ENCODE peak calls at places on chromosome 11, in ten cellular contexts. W, L, B, K, E, V, S, U, M and Y are unnamed samples.

GRCh38 chr11:2559527-2560311 is 114.9 kb downstream of the KCNQ1 start:
- DNase-seq in B (peak), V (peak), W (no peak), S (peak), M (no peak), L (peak), E (no peak), K (no peak), U (no peak), Y (peak)

GRCh38 chr11:96045622-96046456 is 121.9 kb upstream of the MTMR2 start:
- DNase-seq in B (peak), V (peak), W (peak), L (peak), U (no peak), K (no peak), M (peak), E (peak), S (peak), Y (no peak)

GRCh38 chr11:82842019-82842418 is 58.2 kb downstream of the PRCP start:
- DNase-seq in E (no peak), B (no peak), M (no peak), W (no peak), S (no peak), V (peak), L (no peak), K (no peak), U (no peak), Y (no peak)

GRCh38 chr11:109150603-109151002 is 271.4 kb upstream of the C11orf87 start:
- DNase-seq in E (no peak), U (no peak), W (no peak), S (no peak), V (no peak), K (no peak), M (no peak), L (no peak), B (no peak), Y (no peak)

GRCh38 chr11:13602844-13603243 is 65.6 kb upstream of the FAR1 start:
- DNase-seq in U (no peak), B (no peak), L (no peak), K (no peak), E (no peak), V (no peak), M (no peak), S (no peak), W (no peak), Y (no peak)

GRCh38 chr11:128061321-128061871 is 526.0 kb downstream of the ETS1 start:
- DNase-seq in V (no peak), L (no peak), M (no peak), E (peak), K (no peak), W (peak), S (no peak), B (no peak), U (no peak), Y (no peak)

GRCh38 chr11:498297-499181 is 8.5 kb downstream of the RNH1 start:
- DNase-seq in M (no peak), L (no peak), U (no peak), V (no peak), W (no peak), S (no peak), E (no peak), K (no peak), B (no peak), Y (no peak)

GRCh38 chr11:104581246-104581980 is 316.8 kb downstream of the CASP12 start:
- DNase-seq in K (no peak), W (peak), L (no peak), S (no peak), M (no peak), V (no peak), E (no peak), B (no peak), U (no peak), Y (no peak)

DNA sequence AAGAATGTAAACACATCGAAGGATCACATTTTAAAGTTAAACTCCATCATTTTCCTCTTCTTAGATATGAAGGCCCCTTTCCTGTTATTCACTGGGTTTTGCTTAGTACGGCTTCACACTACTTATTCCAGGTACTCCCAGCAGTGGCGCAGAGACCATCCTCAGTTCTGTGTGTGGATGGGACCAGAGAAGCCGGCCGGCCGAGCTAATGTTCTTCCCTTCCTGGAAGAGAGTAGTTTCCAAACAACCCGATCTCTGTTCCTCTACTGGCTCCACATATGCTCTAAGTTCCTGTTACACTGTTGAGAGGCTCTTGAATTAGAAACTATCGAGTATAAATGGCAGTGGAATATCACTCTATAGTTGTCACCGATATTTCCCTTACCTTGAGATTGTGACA is 684 bp upstream of the NFRKB start:
- DNase-seq in U (no peak), S (no peak), L (peak), K (no peak), V (no peak), B (no peak), W (no peak), M (no peak), E (no peak), Y (no peak)
- H3K4me3 ChIP-seq in U (peak), S (peak), L (peak), K (peak), V (peak), B (no peak), W (peak), M (peak), E (peak), Y (peak)

GRCh38 chr11:77361184-77361583 is 59.7 kb upstream of the GDPD4 start:
- DNase-seq in E (no peak), U (no peak), L (no peak), V (no peak), S (no peak), W (peak), B (no peak), M (no peak), K (no peak), Y (no peak)
- TF ChIP-seq POLR2A in E (no peak), U (no peak), L (no peak), V (no peak), S (no peak), W (no peak), B (no peak), M (no peak), K (no peak), Y (no peak)

DNA sequence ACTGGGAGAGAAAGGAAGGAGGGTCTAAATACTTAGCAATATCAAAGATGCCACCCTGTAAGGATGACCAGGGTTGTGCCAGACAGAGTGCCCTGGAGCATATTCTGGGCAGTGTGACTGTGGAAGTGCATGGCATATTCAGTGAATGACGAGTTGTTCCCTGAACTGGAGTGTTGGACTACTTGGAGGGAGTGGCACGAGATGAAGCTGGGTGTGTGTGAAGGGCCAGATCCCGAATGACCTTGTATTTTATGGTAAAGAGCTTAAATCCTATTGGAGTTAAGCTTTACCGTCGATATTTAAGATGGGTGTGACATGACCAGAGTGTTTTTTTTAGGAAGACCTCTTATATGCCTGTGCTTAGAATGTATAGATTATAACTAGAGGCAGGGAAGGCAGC is 48.8 kb downstream of the STIM1 start:
- DNase-seq in S (no peak), K (peak), L (no peak), W (no peak), U (no peak), M (no peak), B (no peak), V (no peak), E (no peak), Y (no peak)
- H3K4me3 ChIP-seq in S (no peak), K (no peak), L (no peak), W (no peak), U (no peak), M (no peak), B (no peak), V (no peak), E (no peak), Y (no peak)

DNA sequence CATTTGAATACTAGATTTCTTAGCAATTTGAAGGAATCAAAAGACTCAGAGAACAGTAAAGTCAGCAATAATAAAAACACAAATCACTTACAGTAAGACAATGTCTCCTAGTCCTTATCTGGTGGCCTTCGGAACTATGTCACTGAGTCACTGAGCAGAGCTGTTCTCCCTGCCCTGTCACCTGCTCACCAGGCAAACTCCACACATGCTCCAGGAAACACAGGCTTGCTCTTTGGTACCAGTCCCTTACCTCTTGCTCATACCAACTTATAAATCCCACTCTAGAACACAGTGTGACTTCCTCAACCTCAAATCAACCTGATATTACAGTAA is 81.1 kb upstream of the CHRM4 start:
- DNase-seq in M (no peak), L (peak), B (peak), U (no peak), S (no peak), K (peak), W (no peak), E (no peak), V (no peak), Y (no peak)
- TF ChIP-seq POLR2A in M (no peak), L (no peak), B (no peak), U (peak), S (no peak), K (no peak), W (no peak), E (no peak), V (no peak), Y (no peak)

DNA sequence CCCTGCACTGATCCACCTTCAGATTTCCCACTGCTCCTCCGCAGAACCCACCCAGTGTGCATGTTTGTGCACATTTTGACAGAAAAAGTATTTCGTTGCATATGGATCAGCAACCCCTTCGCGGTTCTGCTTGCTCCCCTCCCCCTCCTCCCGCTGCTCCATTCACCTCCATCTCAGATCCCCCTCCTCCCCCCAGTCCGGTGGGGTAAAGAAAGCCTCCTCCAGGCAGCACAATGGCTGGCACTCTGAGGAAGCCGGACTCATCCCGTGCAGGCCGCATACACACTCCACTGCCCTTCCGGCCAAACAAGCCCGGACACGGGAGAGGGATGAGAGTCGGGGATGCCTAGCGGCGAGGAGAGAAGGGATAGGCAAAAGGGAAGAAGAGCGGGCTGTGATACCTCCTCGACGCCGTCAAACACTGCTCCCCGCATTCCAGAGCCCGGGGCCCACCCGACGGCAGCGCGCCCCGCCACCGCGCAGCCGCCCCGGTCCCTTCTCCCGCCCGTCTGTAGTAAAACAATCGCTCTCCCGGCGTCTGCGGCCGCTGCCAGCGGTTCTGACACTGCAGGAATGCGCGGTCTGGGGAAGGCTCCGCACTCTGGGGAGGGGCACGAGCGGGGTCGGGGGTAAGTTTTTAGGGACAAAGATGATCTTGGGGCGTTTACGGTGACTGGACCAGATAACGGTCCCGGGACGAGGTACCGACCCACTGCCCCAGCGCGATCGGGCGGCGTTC is 909 bp downstream of the FEZ1 start:
- DNase-seq in U (no peak), V (peak), M (peak), L (peak), K (no peak), B (peak), S (peak), E (peak), W (peak), Y (no peak)
- H3K4me3 ChIP-seq in U (peak), V (peak), M (peak), L (peak), K (peak), B (no peak), S (peak), E (peak), W (peak), Y (peak)

GRCh38 chr11:47268448-47269001 is 1.4 kb upstream of the MADD start:
- DNase-seq in E (no peak), S (no peak), V (no peak), M (no peak), W (no peak), B (no peak), L (no peak), U (no peak), K (no peak), Y (no peak)
- TF ChIP-seq POLR2A in E (no peak), S (no peak), V (no peak), M (peak), W (no peak), B (no peak), L (no peak), U (no peak), K (no peak), Y (no peak)

GRCh38 chr11:120569903-120570302 is 58.4 kb downstream of the GRIK4 start:
- DNase-seq in U (no peak), B (no peak), S (no peak), V (peak), M (no peak), E (no peak), K (no peak), W (no peak), L (no peak), Y (no peak)
- H3K4me3 ChIP-seq in U (no peak), B (no peak), S (no peak), V (no peak), M (no peak), E (no peak), K (no peak), W (no peak), L (no peak), Y (no peak)